ENCODE peak calls at places on chromosomes 1 and 21, in five cellular contexts. L is NCI-H510A; S is activated naive CD4-positive, alpha-beta T cell; D is H9; M is activated T-helper 1 cell treated with anti-CD3 and anti-CD28 coated beads, Interleukin-2, amount 50 U/mL, for 16 hours. B is an unnamed sample.

GRCh38 chr1:200301152-200301551 is 108.7 kb downstream of the ZNF281 start:
- DNase-seq in L (no peak), S (no peak), D (no peak), M (no peak), B (no peak)

GRCh38 chr1:202186327-202186726 is 7.3 kb upstream of the LGR6 start:
- DNase-seq in L (no peak), S (no peak), D (no peak), M (no peak), B (no peak)

GRCh38 chr1:200099040-200099439 is 71.5 kb downstream of the NR5A2 start:
- DNase-seq in L (no peak), S (no peak), D (no peak), M (no peak), B (no peak)

GRCh38 chr21:35254006-35254751 is 205.1 kb upstream of the RUNX1 start:
- DNase-seq in L (no peak), S (no peak), D (no peak), M (no peak), B (no peak)

GRCh38 chr21:41668051-41668541 is 98.8 kb downstream of the RIPK4 start:
- DNase-seq in L (no peak), S (no peak), D (no peak), M (no peak), B (no peak)

GRCh38 chr1:183283286-183283685 is 97.2 kb downstream of the LAMC2 start:
- DNase-seq in L (no peak), S (no peak), D (no peak), M (no peak), B (no peak)

GRCh38 chr1:2799811-2800663 is 1.5 kb downstream of the TTC34 start:
- DNase-seq in L (no peak), S (no peak), D (no peak), M (no peak), B (no peak)

GRCh38 chr1:66788231-66788939 is 12.7 kb downstream of the INSL5 start:
- DNase-seq in L (no peak), S (no peak), D (no peak), M (peak), B (no peak)

GRCh38 chr1:107530543-107530942 is 389.7 kb downstream of the NTNG1 start:
- DNase-seq in L (no peak), S (no peak), D (no peak), M (no peak), B (no peak)

GRCh38 chr21:17660449-17660848 is 47.7 kb upstream of the BTG3 start:
- DNase-seq in L (no peak), S (no peak), D (no peak), M (no peak), B (peak)

GRCh38 chr1:57172040-57172439 is 206.2 kb upstream of the C8B start:
- DNase-seq in L (no peak), S (no peak), D (no peak), M (no peak), B (no peak)

GRCh38 chr21:43967981-43968380 is 44.1 kb upstream of the TRAPPC10 start:
- DNase-seq in L (no peak), S (no peak), D (no peak), M (no peak), B (no peak)

GRCh38 chr1:230820568-230820967 is 47.8 kb downstream of the C1orf198 start:
- DNase-seq in L (no peak), S (no peak), D (no peak), M (no peak), B (no peak)